ENCODE peak calls at places on chromosomes 2 and 18, in ten cellular contexts. S is esophagus muscularis mucosa, L is PC-3, I is heart right ventricle, N is right atrium auricular region, A is cardiac muscle cell, W is left lung, P is astrocyte, Y is right cardiac atrium, C is kidney. T is an unnamed sample.

GRCh38 chr2:383173-383572 is 95.3 kb upstream of the ALKAL2 start:
- DNase-seq in S (peak), L (no peak), I (no peak), N (no peak), A (peak), W (no peak), P (no peak), Y (no peak), C (no peak), T (no peak)

GRCh38 chr2:72289283-72289682 is 141.6 kb upstream of the CYP26B1 start:
- DNase-seq in S (no peak), L (peak), I (no peak), N (no peak), A (no peak), W (no peak), P (peak), Y (no peak), C (no peak), T (no peak)

GRCh38 chr2:172489682-172490081 is 62.3 kb downstream of the ITGA6 start:
- DNase-seq in S (no peak), L (no peak), I (no peak), N (no peak), A (no peak), W (no peak), P (no peak), Y (no peak), C (no peak), T (no peak)

GRCh38 chr2:70526126-70526525 is 27.5 kb downstream of the TGFA start:
- DNase-seq in S (peak), L (no peak), I (no peak), N (no peak), A (no peak), W (no peak), P (no peak), Y (no peak), C (no peak), T (no peak)

GRCh38 chr2:66587216-66587615 is 152.3 kb downstream of the MEIS1 start:
- DNase-seq in S (no peak), L (peak), I (no peak), N (no peak), A (peak), W (no peak), P (no peak), Y (no peak), C (no peak), T (no peak)

GRCh38 chr2:233976690-233977294 is 59.6 kb downstream of the TRPM8 start:
- DNase-seq in S (no peak), L (peak), I (no peak), N (no peak), A (peak), W (no peak), P (peak), Y (no peak), C (no peak), T (peak)

GRCh38 chr18:49137093-49137492 is 186.3 kb upstream of the SMAD7 start:
- DNase-seq in S (no peak), L (no peak), I (peak), N (no peak), A (no peak), W (no peak), P (no peak), Y (no peak), C (no peak), T (no peak)

GRCh38 chr2:236281423-236281822 is 17.2 kb upstream of the ASB18 start:
- DNase-seq in S (no peak), L (no peak), I (no peak), N (no peak), A (no peak), W (no peak), P (no peak), Y (no peak), C (no peak), T (no peak)

GRCh38 chr18:25710981-25711380 is 359.0 kb upstream of the ZNF521 start:
- DNase-seq in S (no peak), L (no peak), I (no peak), N (no peak), A (no peak), W (no peak), P (no peak), Y (no peak), C (no peak), T (no peak)

GRCh38 chr2:25996844-25997243 is 14.5 kb upstream of the KIF3C start:
- DNase-seq in S (no peak), L (no peak), I (no peak), N (no peak), A (no peak), W (no peak), P (no peak), Y (no peak), C (no peak), T (no peak)

GRCh38 chr18:26051845-26052244 is 38.6 kb downstream of the SS18 start:
- DNase-seq in S (no peak), L (no peak), I (no peak), N (no peak), A (no peak), W (no peak), P (no peak), Y (no peak), C (no peak), T (no peak)

GRCh38 chr2:135785032-135785431 is 43.4 kb downstream of the UBXN4 start:
- DNase-seq in S (no peak), L (peak), I (no peak), N (no peak), A (no peak), W (no peak), P (no peak), Y (no peak), C (no peak), T (no peak)

GRCh38 chr2:99809259-99809900 is 319.6 kb upstream of the REV1 start:
- DNase-seq in S (no peak), L (peak), I (no peak), N (no peak), A (no peak), W (no peak), P (no peak), Y (no peak), C (no peak), T (no peak)

GRCh38 chr2:27118525-27119329 is at the start of gene CGREF1:
- DNase-seq in S (no peak), L (peak), I (no peak), N (no peak), A (peak), W (peak), P (no peak), Y (no peak), C (no peak), T (peak)

GRCh38 chr18:30582078-30582477 is 460.5 kb downstream of the DSC3 start:
- DNase-seq in S (no peak), L (peak), I (no peak), N (no peak), A (no peak), W (no peak), P (no peak), Y (no peak), C (no peak), T (peak)

GRCh38 chr2:28101892-28102291 is 211.4 kb downstream of the BABAM2 start:
- DNase-seq in S (no peak), L (no peak), I (no peak), N (no peak), A (no peak), W (no peak), P (peak), Y (no peak), C (no peak), T (no peak)

GRCh38 chr2:8538951-8539621 is 142.8 kb upstream of the ID2 start:
- DNase-seq in S (no peak), L (no peak), I (no peak), N (no peak), A (no peak), W (peak), P (no peak), Y (no peak), C (peak), T (no peak)

GRCh38 chr2:219639356-219639755 is 11.9 kb downstream of the SLC4A3 start:
- DNase-seq in S (no peak), L (no peak), I (no peak), N (no peak), A (no peak), W (no peak), P (no peak), Y (peak), C (peak), T (no peak)

GRCh38 chr18:23191952-23192662 is 56.8 kb downstream of the CABLES1 start:
- DNase-seq in S (no peak), L (peak), I (peak), N (no peak), A (no peak), W (no peak), P (peak), Y (peak), C (peak), T (peak)

GRCh38 chr2:213740453-213740852 is 456.2 kb downstream of the SPAG16 start:
- DNase-seq in S (no peak), L (no peak), I (no peak), N (no peak), A (no peak), W (no peak), P (no peak), Y (no peak), C (no peak), T (no peak)

GRCh38 chr2:194205568-194206227 is 1451.3 kb upstream of the SLC39A10 start:
- DNase-seq in S (no peak), L (no peak), I (no peak), N (no peak), A (no peak), W (no peak), P (no peak), Y (no peak), C (no peak), T (no peak)

GRCh38 chr18:12769644-12770440 is 67.0 kb downstream of the PSMG2 start:
- DNase-seq in S (no peak), L (no peak), I (no peak), N (no peak), A (no peak), W (no peak), P (no peak), Y (no peak), C (no peak), T (no peak)

GRCh38 chr2:3479430-3480320 is 39.7 kb downstream of the ADI1 start:
- DNase-seq in S (no peak), L (no peak), I (no peak), N (no peak), A (no peak), W (no peak), P (no peak), Y (no peak), C (no peak), T (no peak)

GRCh38 chr2:215702116-215702905 is 266.4 kb upstream of the FN1 start:
- DNase-seq in S (no peak), L (no peak), I (no peak), N (no peak), A (no peak), W (no peak), P (no peak), Y (no peak), C (no peak), T (no peak)

GRCh38 chr2:88212251-88212790 is 42.2 kb downstream of the THNSL2 start:
- DNase-seq in S (no peak), L (peak), I (no peak), N (no peak), A (peak), W (no peak), P (no peak), Y (no peak), C (no peak), T (peak)

GRCh38 chr18:10010611-10011015 is 96.8 kb downstream of the VAPA start:
- DNase-seq in S (no peak), L (peak), I (peak), N (peak), A (no peak), W (no peak), P (peak), Y (peak), C (peak), T (no peak)

GRCh38 chr2:140604096-140604495 is 1526.7 kb downstream of the LRP1B start:
- DNase-seq in S (no peak), L (peak), I (no peak), N (no peak), A (no peak), W (no peak), P (peak), Y (no peak), C (no peak), T (no peak)

GRCh38 chr2:216918088-216918680 is 58.3 kb upstream of the TNP1 start:
- DNase-seq in S (no peak), L (peak), I (peak), N (no peak), A (no peak), W (no peak), P (peak), Y (peak), C (no peak), T (peak)

GRCh38 chr18:31211047-31211446 is 48.4 kb upstream of the DSC1 start:
- DNase-seq in S (no peak), L (no peak), I (no peak), N (no peak), A (no peak), W (no peak), P (no peak), Y (no peak), C (no peak), T (no peak)

GRCh38 chr2:219736196-219736595 is 108.8 kb downstream of the SLC4A3 start:
- DNase-seq in S (peak), L (peak), I (peak), N (no peak), A (peak), W (no peak), P (peak), Y (no peak), C (no peak), T (peak)

GRCh38 chr2:98346259-98347236 is at the start of gene CNGA3:
- DNase-seq in S (peak), L (no peak), I (no peak), N (no peak), A (peak), W (no peak), P (peak), Y (peak), C (no peak), T (peak)

GRCh38 chr2:170770008-170770303 is 222 bp upstream of the ERICH2 start:
- DNase-seq in S (no peak), L (no peak), I (no peak), N (no peak), A (no peak), W (no peak), P (no peak), Y (no peak), C (no peak), T (no peak)

GRCh38 chr2:152582081-152582480 is 135.2 kb downstream of the PRPF40A start:
- DNase-seq in S (peak), L (no peak), I (no peak), N (no peak), A (no peak), W (no peak), P (no peak), Y (no peak), C (no peak), T (no peak)

GRCh38 chr2:152580722-152581121 is 136.5 kb downstream of the PRPF40A start:
- DNase-seq in S (peak), L (no peak), I (no peak), N (no peak), A (no peak), W (no peak), P (no peak), Y (no peak), C (no peak), T (no peak)

GRCh38 chr2:152578573-152578972 is 138.7 kb downstream of the PRPF40A start:
- DNase-seq in S (no peak), L (no peak), I (no peak), N (no peak), A (no peak), W (no peak), P (no peak), Y (no peak), C (no peak), T (no peak)

GRCh38 chr2:152583512-152584188 is 133.6 kb downstream of the PRPF40A start:
- DNase-seq in S (peak), L (no peak), I (no peak), N (no peak), A (no peak), W (no peak), P (no peak), Y (no peak), C (no peak), T (no peak)

DNA sequence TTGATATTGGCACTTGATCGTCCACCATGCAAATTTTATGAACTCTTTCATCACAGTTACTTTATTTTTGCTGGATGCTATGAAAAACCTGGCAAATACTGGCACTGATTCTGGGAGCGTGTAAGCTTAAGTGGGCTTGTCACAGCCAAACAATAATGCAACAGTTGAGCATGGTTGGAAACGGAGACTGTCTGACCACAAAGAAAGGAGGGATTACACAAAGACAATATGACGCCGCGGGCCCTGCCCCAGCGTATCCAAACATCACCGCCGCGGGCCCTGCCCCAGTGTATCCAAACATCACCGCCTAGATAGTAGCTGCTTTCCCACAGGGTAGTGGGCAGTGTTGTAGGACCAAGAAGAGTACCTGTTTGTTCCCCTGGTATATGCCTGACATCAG is 135.9 kb downstream of the PRPF40A start:
- DNase-seq in S (peak), L (no peak), I (no peak), N (no peak), A (no peak), W (peak), P (no peak), Y (no peak), C (no peak), T (no peak)
- H3K27ac ChIP-seq in S (no peak), L (no peak), I (no peak), N (no peak), A (no peak), W (no peak), P (no peak), Y (no peak), C (no peak), T (no peak)

GRCh38 chr2:61670591-61671503 is 132.7 kb upstream of the XPO1 start:
- DNase-seq in S (peak), L (peak), I (peak), N (peak), A (peak), W (no peak), P (peak), Y (peak), C (no peak), T (no peak)

GRCh38 chr2:61675204-61675603 is 137.0 kb upstream of the XPO1 start:
- DNase-seq in S (no peak), L (no peak), I (no peak), N (no peak), A (no peak), W (no peak), P (no peak), Y (no peak), C (no peak), T (no peak)

GRCh38 chr2:61677306-61677705 is 139.2 kb upstream of the XPO1 start:
- DNase-seq in S (no peak), L (no peak), I (no peak), N (no peak), A (no peak), W (no peak), P (no peak), Y (no peak), C (no peak), T (no peak)

DNA sequence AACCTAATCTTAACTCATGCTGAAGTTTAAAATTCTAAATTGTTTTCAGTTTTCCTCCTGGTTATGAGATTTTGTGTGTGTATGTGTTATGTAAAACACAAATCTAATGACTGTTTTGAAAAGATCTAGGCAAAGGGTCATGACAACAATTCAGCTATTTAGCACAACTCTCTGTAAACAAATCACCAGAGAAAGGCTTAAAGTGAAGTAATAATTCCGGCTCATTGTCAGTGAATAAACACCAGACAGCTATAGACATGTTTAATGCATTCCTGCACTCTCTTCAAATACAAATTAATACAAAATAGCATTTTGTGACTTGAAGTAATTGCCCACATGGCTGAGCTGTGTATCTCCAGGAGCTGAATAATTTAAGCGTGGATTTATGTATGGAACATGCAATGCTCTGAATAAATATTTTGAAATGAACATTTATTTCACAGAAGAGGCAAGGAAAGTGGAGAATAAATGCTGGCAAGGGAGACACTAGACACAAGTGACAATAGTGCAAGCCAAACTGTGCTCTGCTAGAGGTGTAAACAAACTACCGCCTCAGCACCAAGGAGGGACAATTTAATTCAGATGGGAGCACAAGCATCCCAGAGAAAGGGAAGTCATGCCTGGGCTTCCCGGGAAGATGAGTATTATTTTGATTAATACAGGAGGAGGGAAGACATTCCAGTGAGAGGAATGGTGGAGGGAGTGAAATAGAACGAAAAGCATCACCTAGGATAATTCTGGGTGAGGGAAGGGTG is 133.6 kb upstream of the XPO1 start:
- DNase-seq in S (peak), L (peak), I (no peak), N (no peak), A (no peak), W (no peak), P (no peak), Y (no peak), C (no peak), T (no peak)
- H3K27ac ChIP-seq in S (peak), L (peak), I (peak), N (peak), A (peak), W (peak), P (no peak), Y (peak), C (peak), T (no peak)

GRCh38 chr2:20236496-20236895 is 11.6 kb upstream of the SDC1 start:
- DNase-seq in S (no peak), L (peak), I (no peak), N (no peak), A (no peak), W (no peak), P (no peak), Y (no peak), C (no peak), T (no peak)
- H3K27ac ChIP-seq in S (no peak), L (peak), I (no peak), N (no peak), A (no peak), W (no peak), P (no peak), Y (no peak), C (no peak), T (peak)

GRCh38 chr2:134275058-134275862 is 21.4 kb downstream of the MGAT5 start:
- DNase-seq in S (no peak), L (no peak), I (no peak), N (no peak), A (no peak), W (no peak), P (no peak), Y (no peak), C (no peak), T (no peak)
- H3K27ac ChIP-seq in S (no peak), L (no peak), I (no peak), N (peak), A (no peak), W (no peak), P (no peak), Y (no peak), C (no peak), T (no peak)

T was measured in RWPE1.